ENCODE peak calls at places on chromosomes 1 and 21, in five cellular contexts. S, M, K, W and U are unnamed samples. For H3K9me3, the result is how much of the 10 kb centered on the place peaks cover.

GRCh38 chr1:4394366-4394765 is 260.0 kb upstream of the AJAP1 start:
- DNase-seq in S (no peak), M (no peak), K (no peak), W (no peak), U (no peak)

GRCh38 chr1:31904339-31905092 is 33.7 kb downstream of the PTP4A2 start:
- DNase-seq in S (no peak), M (peak), K (no peak), W (no peak), U (no peak)

GRCh38 chr1:59057801-59058200 is 239.1 kb upstream of the FGGY start:
- DNase-seq in S (no peak), M (no peak), K (no peak), W (no peak), U (no peak)

GRCh38 chr1:27658951-27659496 is 13.0 kb downstream of the IFI6 start:
- DNase-seq in S (peak), M (peak), K (no peak), W (no peak), U (peak)

GRCh38 chr1:56551691-56552090 is 27.7 kb downstream of the PLPP3 start:
- DNase-seq in S (peak), M (peak), K (no peak), W (no peak), U (no peak)

GRCh38 chr1:154446292-154446691 is 41.1 kb downstream of the IL6R start:
- DNase-seq in S (peak), M (peak), K (peak), W (no peak), U (peak)

GRCh38 chr1:21661886-21662285 is 7.3 kb downstream of the RAP1GAP start:
- DNase-seq in S (no peak), M (no peak), K (no peak), W (no peak), U (peak)

GRCh38 chr21:45875416-45875760 is 106.2 kb upstream of the COL6A1 start:
- DNase-seq in S (no peak), M (no peak), K (no peak), W (no peak), U (no peak)

GRCh38 chr1:66556161-66556611 is 22.2 kb downstream of the SGIP1 start:
- DNase-seq in S (no peak), M (no peak), K (no peak), W (no peak), U (no peak)

GRCh38 chr1:206674745-206675175 is 9.9 kb upstream of the MAPKAPK2 start:
- DNase-seq in S (peak), M (peak), K (peak), W (no peak), U (peak)

GRCh38 chr1:117059334-117059677 is 820 bp upstream of the TTF2 start:
- DNase-seq in S (no peak), M (no peak), K (no peak), W (no peak), U (peak)

GRCh38 chr1:246989901-246990300 is 18.0 kb downstream of the ZNF695 start:
- DNase-seq in S (no peak), M (no peak), K (no peak), W (no peak), U (no peak)

GRCh38 chr1:246988316-246988715 is 19.5 kb downstream of the ZNF695 start:
- DNase-seq in S (no peak), M (no peak), K (no peak), W (no peak), U (no peak)

DNA sequence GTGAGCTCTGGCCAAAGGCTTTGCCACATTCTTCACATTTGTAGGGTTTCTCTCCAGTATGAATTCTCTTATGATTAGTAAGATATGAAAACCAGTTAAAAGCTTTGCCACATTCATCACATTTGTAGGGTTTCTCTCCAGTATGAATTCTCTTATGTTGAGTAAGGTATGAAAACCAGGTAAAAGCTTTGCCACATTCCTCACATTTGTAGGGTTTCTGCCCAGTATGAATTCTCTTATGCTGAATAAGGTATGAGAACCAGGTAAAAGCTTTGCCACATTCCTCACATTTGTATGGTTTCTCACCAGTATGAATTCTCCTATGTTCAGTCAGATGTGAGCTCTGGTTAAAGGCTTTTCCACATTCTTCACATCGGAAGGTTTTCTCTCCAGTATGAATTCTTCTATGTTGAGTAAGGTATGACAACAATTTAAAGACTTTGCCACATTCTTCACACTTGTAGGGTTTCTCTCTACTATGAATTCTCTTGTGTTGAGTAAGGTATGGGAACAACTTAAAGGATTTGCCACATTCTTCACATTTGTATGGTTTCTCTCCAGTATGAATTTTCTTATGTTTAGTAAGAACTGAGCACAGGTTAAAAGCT is 20.7 kb downstream of the ZNF695 start:
- DNase-seq in S (no peak), M (no peak), K (no peak), W (no peak), U (no peak)
- H3K9me3 ChIP-seq in S (under half), M (under half), K (under half), W (under half), U (under half)

GRCh38 chr1:113938192-113938591 is 9.1 kb downstream of the HIPK1 start:
- DNase-seq in S (no peak), M (no peak), K (no peak), W (no peak), U (no peak)

GRCh38 chr1:113942527-113942926 is 13.4 kb downstream of the HIPK1 start:
- DNase-seq in S (no peak), M (no peak), K (no peak), W (no peak), U (no peak)

GRCh38 chr1:113943028-113943811 is 14.1 kb downstream of the HIPK1 start:
- DNase-seq in S (no peak), M (no peak), K (no peak), W (no peak), U (no peak)

GRCh38 chr1:113941245-113941559 is 12.1 kb downstream of the HIPK1 start:
- DNase-seq in S (no peak), M (no peak), K (no peak), W (no peak), U (no peak)

DNA sequence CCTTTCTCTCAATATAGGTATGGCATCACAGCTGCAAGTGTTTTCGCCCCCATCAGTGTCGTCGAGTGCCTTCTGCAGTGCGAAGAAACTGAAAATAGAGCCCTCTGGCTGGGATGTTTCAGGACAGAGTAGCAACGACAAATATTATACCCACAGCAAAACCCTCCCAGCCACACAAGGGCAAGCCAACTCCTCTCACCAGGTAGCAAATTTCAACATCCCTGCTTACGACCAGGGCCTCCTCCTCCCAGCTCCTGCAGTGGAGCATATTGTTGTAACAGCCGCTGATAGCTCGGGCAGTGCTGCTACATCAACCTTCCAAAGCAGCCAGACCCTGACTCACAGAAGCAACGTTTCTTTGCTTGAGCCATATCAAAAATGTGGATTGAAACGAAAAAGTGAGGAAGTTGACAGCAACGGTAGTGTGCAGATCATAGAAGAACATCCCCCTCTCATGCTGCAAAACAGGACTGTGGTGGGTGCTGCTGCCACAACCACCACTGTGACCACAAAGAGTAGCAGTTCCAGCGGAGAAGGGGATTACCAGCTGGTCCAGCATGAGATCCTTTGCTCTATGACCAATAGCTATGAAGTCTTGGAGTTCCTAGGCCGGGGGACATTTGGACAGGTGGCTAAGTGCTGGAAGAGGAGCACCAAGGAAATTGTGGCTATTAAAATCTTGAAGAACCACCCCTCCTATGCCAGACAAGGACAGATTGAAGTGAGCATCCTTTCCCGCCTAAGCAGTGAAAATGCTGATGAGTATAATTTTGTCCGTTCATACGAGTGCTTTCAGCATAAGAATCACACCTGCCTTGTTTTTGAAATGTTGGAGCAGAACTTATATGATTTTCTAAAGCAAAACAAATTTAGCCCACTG is 11.5 kb downstream of the HIPK1 start:
- DNase-seq in S (no peak), M (no peak), K (no peak), W (no peak), U (no peak)
- H3K9me3 ChIP-seq in S (under half), M (under half), K (under half), W (under half), U (under half)

GRCh38 chr1:224931605-224932004 is 2.1 kb downstream of the DNAH14 start:
- DNase-seq in S (no peak), M (no peak), K (no peak), W (no peak), U (no peak)

GRCh38 chr1:224929335-224930237 is at the start of gene DNAH14:
- DNase-seq in S (peak), M (peak), K (peak), W (peak), U (peak)

GRCh38 chr1:224932607-224933249 is 3.3 kb downstream of the DNAH14 start:
- DNase-seq in S (no peak), M (no peak), K (no peak), W (no peak), U (no peak)

GRCh38 chr1:224928906-224929305 is 569 bp upstream of the DNAH14 start:
- DNase-seq in S (no peak), M (no peak), K (no peak), W (no peak), U (no peak)

DNA sequence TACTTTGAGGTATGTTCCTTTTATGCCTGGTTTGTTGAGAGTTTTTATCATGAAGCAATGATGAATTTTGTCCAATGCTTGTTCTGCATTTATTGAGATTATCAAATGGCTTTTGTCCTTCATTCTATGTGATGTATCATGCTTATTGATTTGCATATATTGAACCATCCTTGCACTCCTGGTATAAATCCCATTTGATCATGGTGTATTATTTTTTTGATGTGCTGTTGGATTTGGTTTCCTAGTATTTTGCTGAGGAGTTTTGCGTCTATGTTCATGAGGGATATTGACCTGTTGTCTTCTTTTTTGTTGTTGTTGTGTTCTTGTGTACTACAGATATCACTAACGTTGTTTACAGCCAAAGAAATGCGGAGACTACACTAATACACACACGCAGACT is 4.1 kb downstream of the DNAH14 start:
- DNase-seq in S (no peak), M (no peak), K (no peak), W (no peak), U (no peak)
- H3K9me3 ChIP-seq in S (under half), M (under half), K (under half), W (under half), U (under half)

GRCh38 chr1:54825696-54826095 is 24.6 kb upstream of the TTC22 start:
- DNase-seq in S (no peak), M (no peak), K (no peak), W (no peak), U (no peak)
- H3K9me3 ChIP-seq in S (under half), M (under half), K (under half), W (under half), U (under half)